ENCODE peak calls at places on chromosomes 5 and 9, in ten cellular contexts. A is fibroblast of lung, M is HCT116, Y is H9, T is neural progenitor cell, G is SK-N-SH, Z is GM12878, P is endothelial cell of umbilical vein, F is IMR-90, B is mammary epithelial cell. V is an unnamed sample.

GRCh38 chr5:73388371-73388684 is 60.2 kb downstream of the FOXD1 start:
- DNase-seq in T (no peak), B (peak; percentile 30), F (peak; percentile 63), Z (no peak), A (peak; percentile 83), G (no peak), Y (no peak), P (no peak), M (no peak), V (peak; percentile 75)

GRCh38 chr9:74036549-74037231 is 460.4 kb upstream of the RORB start:
- DNase-seq in P (no peak), T (no peak), G (no peak), M (no peak), F (no peak), B (no peak), A (peak; percentile 54), Z (no peak), Y (no peak), V (peak; percentile 53)

GRCh38 chr9:88658311-88658822 is 123.4 kb downstream of the NXNL2 start:
- DNase-seq in A (peak; percentile 44), F (no peak), M (no peak), G (no peak), P (no peak), Z (no peak), Y (no peak), B (peak; percentile 69), T (no peak), V (peak; percentile 41)

GRCh38 chr9:16551692-16552091 is 318.8 kb downstream of the BNC2 start:
- DNase-seq in P (no peak), B (no peak), F (no peak), Y (no peak), A (no peak), T (no peak), M (no peak), G (no peak), Z (no peak), V (no peak)

GRCh38 chr9:112970939-112971338 is 41.1 kb downstream of the ZNF883 start:
- DNase-seq in A (no peak), Y (no peak), M (no peak), Z (no peak), B (no peak), P (no peak), T (no peak), F (no peak), G (peak; percentile 26), V (no peak)

GRCh38 chr9:1208185-1208584 is 158.0 kb downstream of the DMRT2 start:
- DNase-seq in B (no peak), P (no peak), Y (no peak), M (no peak), T (no peak), A (peak; percentile 52), Z (no peak), G (no peak), F (peak; percentile 60), V (peak; percentile 42)

GRCh38 chr5:37249820-37250175 is 622 bp upstream of the CPLANE1 start:
- DNase-seq in P (no peak), M (no peak), A (no peak), F (no peak), Z (no peak), G (no peak), Y (no peak), T (no peak), B (no peak), V (no peak)

GRCh38 chr9:16619341-16619740 is 251.1 kb downstream of the BNC2 start:
- DNase-seq in G (no peak), A (no peak), Z (no peak), Y (no peak), M (no peak), P (peak; percentile 28), F (peak; percentile 49), T (no peak), B (no peak), V (no peak)

GRCh38 chr5:143274952-143275351 is 128.5 kb downstream of the NR3C1 start:
- DNase-seq in A (no peak), Z (no peak), B (no peak), T (no peak), P (no peak), F (no peak), G (no peak), Y (no peak), M (no peak), V (no peak)

GRCh38 chr5:83964235-83964634 is 243.6 kb upstream of the HAPLN1 start:
- DNase-seq in T (no peak), B (no peak), A (peak; percentile 15), P (peak; percentile 32), Y (no peak), G (no peak), Z (no peak), F (no peak), M (no peak), V (no peak)

GRCh38 chr9:81823672-81824554 is 104.3 kb upstream of the SPATA31D4 start:
- DNase-seq in M (no peak), B (no peak), Z (no peak), P (no peak), T (no peak), F (no peak), Y (no peak), A (no peak), G (no peak), V (peak; percentile 28)

GRCh38 chr9:9352877-9353481 is 1259.8 kb downstream of the PTPRD start:
- DNase-seq in P (peak; percentile 1), B (no peak), F (no peak), T (peak; percentile 36), Y (no peak), Z (no peak), G (no peak), A (no peak), M (no peak), V (no peak)

GRCh38 chr9:79489241-79490000 is 82.3 kb upstream of the TLE4 start:
- DNase-seq in B (peak; percentile 56), M (no peak), G (no peak), T (peak; percentile 4), P (no peak), A (peak; percentile 87), Y (no peak), F (peak; percentile 62), Z (no peak), V (peak; percentile 83)

GRCh38 chr5:96117863-96118651 is 156.4 kb upstream of the ELL2 start:
- DNase-seq in P (no peak), M (no peak), A (peak; percentile 56), B (peak; percentile 75), F (peak; percentile 75), G (no peak), Y (no peak), Z (no peak), T (no peak), V (peak; percentile 36)

GRCh38 chr9:127559247-127559680 is 52.8 kb upstream of the STXBP1 start:
- DNase-seq in G (no peak), P (no peak), M (no peak), T (no peak), Z (no peak), A (no peak), Y (no peak), B (no peak), F (no peak), V (no peak)
- H2AFZ ChIP-seq in G (no peak overlapping the region), P (no peak overlapping the region), M (no peak overlapping the region), T (no peak overlapping the region), Z (no peak overlapping the region), A (no peak overlapping the region), Y (no peak overlapping the region), B (no peak overlapping the region), F (peak overlapping the region; percentile 13), V (no peak overlapping the region)

GRCh38 chr5:160281275-160281674 is 31.1 kb downstream of the CCNJL start:
- DNase-seq in B (no peak), P (no peak), Z (no peak), Y (no peak), G (no peak), M (no peak), A (no peak), T (no peak), F (no peak), V (no peak)

GRCh38 chr5:160280384-160281090 is 31.8 kb downstream of the CCNJL start:
- DNase-seq in F (no peak), P (no peak), M (no peak), A (no peak), B (no peak), G (no peak), T (no peak), Z (no peak), Y (no peak), V (no peak)

GRCh38 chr5:160274483-160274931 is 37.9 kb downstream of the CCNJL start:
- DNase-seq in T (no peak), F (no peak), Y (no peak), P (peak; percentile 68), G (no peak), M (no peak), Z (no peak), B (no peak), A (no peak), V (no peak)

GRCh38 chr5:160272889-160273288 is 39.5 kb downstream of the CCNJL start:
- DNase-seq in P (no peak), T (no peak), Y (no peak), G (no peak), F (no peak), B (no peak), A (no peak), Z (no peak), M (no peak), V (no peak)

GRCh38 chr5:160278356-160278755 is 34.0 kb downstream of the CCNJL start:
- DNase-seq in Y (no peak), G (no peak), B (no peak), A (no peak), M (no peak), T (peak; percentile 50), P (no peak), Z (no peak), F (no peak), V (no peak)
- TF ChIP-seq CTCF in Y (peak; percentile 21), G (no peak), B (no peak), A (no peak), M (no peak), T (peak; percentile 26), P (no peak), Z (no peak), F (no peak), V (no peak)

DNA sequence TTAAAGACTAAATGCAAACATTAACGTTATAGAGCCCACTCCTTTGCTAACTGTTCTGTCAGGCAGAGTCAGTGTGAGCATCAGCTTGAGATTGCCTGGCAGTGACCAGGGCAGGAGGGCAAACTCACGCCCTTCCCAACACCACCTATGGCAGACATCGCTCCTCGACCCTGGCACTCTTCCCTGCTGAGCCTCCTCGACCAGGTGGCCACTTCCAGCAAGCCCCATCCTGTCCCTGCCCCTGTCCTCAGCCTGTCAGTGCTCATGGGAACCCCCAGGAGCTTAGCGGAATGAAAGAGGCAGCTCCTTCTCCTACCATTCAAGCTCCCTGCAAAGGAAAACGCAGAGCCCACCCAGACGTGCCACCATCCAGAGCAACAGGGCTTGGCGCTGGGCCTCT is 42.0 kb downstream of the PRRT1B start:
- DNase-seq in B (no peak), G (no peak), A (no peak), Z (no peak), Y (no peak), M (no peak), T (no peak), F (no peak), P (no peak), V (no peak)
- H3K9ac ChIP-seq in B (no peak overlapping the region), G (no peak overlapping the region), A (no peak overlapping the region), Z (no peak overlapping the region), Y (no peak overlapping the region), M (no peak overlapping the region), T (no peak overlapping the region), F (no peak overlapping the region), P (no peak overlapping the region), V (no peak overlapping the region)

GRCh38 chr5:175657593-175658271 is at the start of gene HRH2:
- DNase-seq in G (peak; percentile 76), Y (peak; percentile 52), B (peak; percentile 14), F (no peak), A (peak; percentile 14), P (no peak), Z (no peak), M (no peak), T (peak; percentile 56), V (peak; percentile 8)
- H2AFZ ChIP-seq in G (no peak within 1 kb of the TSS), Y (no peak within 1 kb of the TSS), B (peak within 1 kb of the TSS; percentile 55), F (peak within 1 kb of the TSS; percentile 11), A (no peak within 1 kb of the TSS), P (no peak within 1 kb of the TSS), Z (no peak within 1 kb of the TSS), M (no peak within 1 kb of the TSS), T (peak within 1 kb of the TSS; percentile 93), V (peak within 1 kb of the TSS; percentile 76)

V was measured in astrocyte.